ENCODE peak calls at places on chromosomes 1 and 21, in seven cellular contexts. One of them, this sample, is unnamed.

GRCh38 chr1:237258871-237259270 is 216.9 kb downstream of the RYR2 start:
- DNase-seq in progenitor cell of endocrine pancreas: no peak
- DNase-seq in esophagus muscularis mucosa: no peak
- DNase-seq in AG09309: no peak
- DNase-seq in A549: no peak
- DNase-seq in mucosa of descending colon: no peak
- DNase-seq in nephron progenitor cell: no peak
- DNase-seq in this sample: no peak

GRCh38 chr1:213687802-213688201 is 300.0 kb upstream of the PROX1 start:
- DNase-seq in A549: no peak
- DNase-seq in esophagus muscularis mucosa: no peak
- DNase-seq in mucosa of descending colon: no peak
- DNase-seq in AG09309: no peak
- DNase-seq in nephron progenitor cell: no peak
- DNase-seq in progenitor cell of endocrine pancreas: no peak
- DNase-seq in this sample: no peak

GRCh38 chr1:15417365-15417934 is 7.8 kb downstream of the EFHD2 start:
- DNase-seq in A549: peak; percentile 56
- DNase-seq in mucosa of descending colon: peak; percentile 86
- DNase-seq in nephron progenitor cell: no peak
- DNase-seq in AG09309: no peak
- DNase-seq in progenitor cell of endocrine pancreas: no peak
- DNase-seq in esophagus muscularis mucosa: no peak
- DNase-seq in this sample: no peak

GRCh38 chr1:192914696-192915095 is 105.9 kb downstream of the RGS2 start:
- DNase-seq in AG09309: no peak
- DNase-seq in progenitor cell of endocrine pancreas: no peak
- DNase-seq in A549: no peak
- DNase-seq in mucosa of descending colon: no peak
- DNase-seq in esophagus muscularis mucosa: no peak
- DNase-seq in nephron progenitor cell: no peak
- DNase-seq in this sample: no peak

GRCh38 chr21:40757366-40757765 is 89.6 kb downstream of the DSCAM start:
- DNase-seq in nephron progenitor cell: no peak
- DNase-seq in progenitor cell of endocrine pancreas: no peak
- DNase-seq in mucosa of descending colon: no peak
- DNase-seq in esophagus muscularis mucosa: peak; percentile 79
- DNase-seq in AG09309: no peak
- DNase-seq in A549: no peak
- DNase-seq in this sample: no peak

GRCh38 chr1:1434131-1434811 is 1.2 kb upstream of the VWA1 start:
- DNase-seq in progenitor cell of endocrine pancreas: no peak
- DNase-seq in esophagus muscularis mucosa: no peak
- DNase-seq in nephron progenitor cell: peak; percentile 53
- DNase-seq in AG09309: no peak
- DNase-seq in A549: no peak
- DNase-seq in mucosa of descending colon: peak; percentile 69
- DNase-seq in this sample: no peak

GRCh38 chr1:218412181-218412580 is 67.0 kb downstream of the TGFB2 start:
- DNase-seq in A549: no peak
- DNase-seq in AG09309: no peak
- DNase-seq in progenitor cell of endocrine pancreas: no peak
- DNase-seq in mucosa of descending colon: no peak
- DNase-seq in esophagus muscularis mucosa: no peak
- DNase-seq in nephron progenitor cell: no peak
- DNase-seq in this sample: peak; percentile 28

GRCh38 chr1:203367051-203367450 is 16.1 kb upstream of the FMOD start:
- DNase-seq in progenitor cell of endocrine pancreas: no peak
- DNase-seq in AG09309: no peak
- DNase-seq in A549: no peak
- DNase-seq in esophagus muscularis mucosa: no peak
- DNase-seq in nephron progenitor cell: no peak
- DNase-seq in mucosa of descending colon: no peak
- DNase-seq in this sample: no peak

GRCh38 chr1:30081379-30082102 is 641.8 kb downstream of the MATN1 start:
- DNase-seq in mucosa of descending colon: no peak
- DNase-seq in esophagus muscularis mucosa: no peak
- DNase-seq in nephron progenitor cell: peak; percentile 34
- DNase-seq in A549: no peak
- DNase-seq in AG09309: no peak
- DNase-seq in progenitor cell of endocrine pancreas: no peak
- DNase-seq in this sample: no peak

GRCh38 chr21:14737922-14738321 is 191.8 kb upstream of the SAMSN1 start:
- DNase-seq in nephron progenitor cell: no peak
- DNase-seq in esophagus muscularis mucosa: no peak
- DNase-seq in mucosa of descending colon: no peak
- DNase-seq in progenitor cell of endocrine pancreas: no peak
- DNase-seq in AG09309: no peak
- DNase-seq in A549: peak; percentile 1
- DNase-seq in this sample: no peak

GRCh38 chr21:32298148-32298559 is 501 bp upstream of the MRAP start:
- DNase-seq in A549: no peak
- DNase-seq in AG09309: peak; percentile 25
- DNase-seq in nephron progenitor cell: no peak
- DNase-seq in esophagus muscularis mucosa: no peak
- DNase-seq in progenitor cell of endocrine pancreas: no peak
- DNase-seq in mucosa of descending colon: no peak
- DNase-seq in this sample: no peak

GRCh38 chr1:206933333-206933945 is 11.7 kb upstream of the FCMR start:
- DNase-seq in nephron progenitor cell: peak; percentile 25
- DNase-seq in AG09309: no peak
- DNase-seq in A549: peak; percentile 48
- DNase-seq in progenitor cell of endocrine pancreas: no peak
- DNase-seq in esophagus muscularis mucosa: no peak
- DNase-seq in mucosa of descending colon: peak; percentile 70
- DNase-seq in this sample: no peak

GRCh38 chr1:8873506-8874229 is 4.8 kb downstream of the ENO1 start:
- DNase-seq in mucosa of descending colon: peak; percentile 85
- DNase-seq in A549: peak; percentile 82
- DNase-seq in nephron progenitor cell: no peak
- DNase-seq in progenitor cell of endocrine pancreas: no peak
- DNase-seq in esophagus muscularis mucosa: peak; percentile 93
- DNase-seq in AG09309: peak; percentile 97
- DNase-seq in this sample: peak; percentile 86
- TF ChIP-seq CTCF in mucosa of descending colon: no peak
- TF ChIP-seq CTCF in A549: no peak
- TF ChIP-seq CTCF in nephron progenitor cell: no peak
- TF ChIP-seq CTCF in progenitor cell of endocrine pancreas: no peak
- TF ChIP-seq CTCF in esophagus muscularis mucosa: no peak
- TF ChIP-seq CTCF in AG09309: no peak
- TF ChIP-seq CTCF in this sample: no peak

GRCh38 chr1:145959957-145960467 is 2.2 kb upstream of the LIX1L start:
- DNase-seq in nephron progenitor cell: no peak
- DNase-seq in progenitor cell of endocrine pancreas: no peak
- DNase-seq in A549: no peak
- DNase-seq in esophagus muscularis mucosa: no peak
- DNase-seq in AG09309: no peak
- DNase-seq in mucosa of descending colon: peak; percentile 59
- DNase-seq in this sample: no peak

GRCh38 chr1:145959333-145959732 is 1.5 kb upstream of the LIX1L start:
- DNase-seq in A549: no peak
- DNase-seq in nephron progenitor cell: no peak
- DNase-seq in esophagus muscularis mucosa: no peak
- DNase-seq in progenitor cell of endocrine pancreas: no peak
- DNase-seq in AG09309: no peak
- DNase-seq in mucosa of descending colon: no peak
- DNase-seq in this sample: no peak

GRCh38 chr1:145961425-145962156 is 2.8 kb downstream of the ANKRD34A start:
- DNase-seq in progenitor cell of endocrine pancreas: no peak
- DNase-seq in nephron progenitor cell: peak; percentile 39
- DNase-seq in mucosa of descending colon: peak; percentile 81
- DNase-seq in A549: no peak
- DNase-seq in AG09309: no peak
- DNase-seq in esophagus muscularis mucosa: no peak
- DNase-seq in this sample: no peak

GRCh38 chr1:145961109-145961424 is 3.2 kb upstream of the LIX1L start:
- DNase-seq in A549: no peak
- DNase-seq in AG09309: no peak
- DNase-seq in nephron progenitor cell: peak; percentile 19
- DNase-seq in mucosa of descending colon: no peak
- DNase-seq in progenitor cell of endocrine pancreas: no peak
- DNase-seq in esophagus muscularis mucosa: no peak
- DNase-seq in this sample: no peak

DNA sequence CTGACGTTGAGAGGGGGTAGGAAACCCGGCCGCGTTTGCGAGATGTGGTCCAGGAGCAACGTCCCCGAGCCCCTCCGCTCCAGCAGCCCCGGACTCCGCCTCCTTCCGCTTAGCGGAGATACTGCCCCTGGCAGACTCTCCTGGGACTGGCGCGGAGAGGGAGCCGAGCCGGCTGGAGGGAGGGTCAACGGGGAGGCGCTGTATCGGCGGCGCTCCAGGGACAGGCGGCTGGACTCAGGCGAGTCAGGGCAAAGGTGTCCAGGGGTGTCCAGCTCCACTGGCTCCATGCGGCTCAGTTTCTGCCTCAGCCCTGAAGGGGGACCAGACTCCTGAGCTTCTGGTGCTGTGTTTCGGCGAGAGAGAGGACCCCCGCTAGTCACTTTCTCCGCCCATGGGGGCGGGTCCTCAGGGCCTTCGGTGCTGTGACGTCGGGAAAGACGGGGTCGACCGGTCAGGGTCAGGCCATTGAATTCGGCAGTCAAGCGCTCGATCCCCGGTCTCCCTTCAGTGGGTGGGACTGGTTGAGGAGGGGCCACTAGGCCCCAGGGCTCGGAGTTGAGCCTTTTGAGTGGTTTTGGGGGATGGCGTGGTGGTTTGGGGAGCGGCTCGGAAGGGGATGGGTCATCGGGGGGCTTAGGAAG is 2.8 kb upstream of the LIX1L start:
- DNase-seq in esophagus muscularis mucosa: no peak
- DNase-seq in AG09309: no peak
- DNase-seq in progenitor cell of endocrine pancreas: peak; percentile 57
- DNase-seq in mucosa of descending colon: peak; percentile 87
- DNase-seq in A549: peak; percentile 91
- DNase-seq in nephron progenitor cell: peak; percentile 89
- DNase-seq in this sample: no peak
- TF ChIP-seq CTCF in esophagus muscularis mucosa: peak; percentile 33
- TF ChIP-seq CTCF in AG09309: no peak
- TF ChIP-seq CTCF in progenitor cell of endocrine pancreas: peak; percentile 18
- TF ChIP-seq CTCF in mucosa of descending colon: no peak
- TF ChIP-seq CTCF in A549: no peak
- TF ChIP-seq CTCF in nephron progenitor cell: peak; percentile 3
- TF ChIP-seq CTCF in this sample: peak; percentile 1

GRCh38 chr1:61210435-61211012 is 128.2 kb downstream of the NFIA start:
- DNase-seq in AG09309: no peak
- DNase-seq in nephron progenitor cell: no peak
- DNase-seq in esophagus muscularis mucosa: no peak
- DNase-seq in progenitor cell of endocrine pancreas: no peak
- DNase-seq in mucosa of descending colon: no peak
- DNase-seq in A549: no peak
- DNase-seq in this sample: no peak
- TF ChIP-seq CTCF in AG09309: peak; percentile 18
- TF ChIP-seq CTCF in nephron progenitor cell: no peak
- TF ChIP-seq CTCF in esophagus muscularis mucosa: peak; percentile 20
- TF ChIP-seq CTCF in progenitor cell of endocrine pancreas: no peak
- TF ChIP-seq CTCF in mucosa of descending colon: no peak
- TF ChIP-seq CTCF in A549: peak; percentile 21
- TF ChIP-seq CTCF in this sample: no peak

DNA sequence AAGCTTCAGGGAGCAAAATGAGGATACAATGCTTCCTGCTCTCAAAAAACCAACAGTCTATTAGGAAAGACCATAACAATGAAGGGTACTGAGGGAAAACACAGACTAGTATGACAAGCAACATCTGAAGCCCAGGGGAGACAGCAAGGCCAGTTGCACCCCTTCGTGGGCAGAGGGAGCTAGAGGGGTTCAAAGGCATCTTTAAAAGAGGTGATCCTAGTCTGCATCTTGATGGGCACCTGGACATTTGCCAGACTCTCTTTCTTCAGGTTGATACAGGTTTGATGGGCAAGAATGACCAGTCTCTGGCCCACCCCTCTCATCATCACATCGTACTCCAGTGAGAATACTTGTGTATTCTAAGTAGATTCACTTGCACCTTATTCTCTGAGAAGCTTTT is 177.7 kb downstream of the VAV3 start:
- DNase-seq in A549: no peak
- DNase-seq in esophagus muscularis mucosa: no peak
- DNase-seq in nephron progenitor cell: no peak
- DNase-seq in progenitor cell of endocrine pancreas: no peak
- DNase-seq in mucosa of descending colon: no peak
- DNase-seq in AG09309: no peak
- DNase-seq in this sample: no peak
- TF ChIP-seq CTCF in A549: no peak
- TF ChIP-seq CTCF in esophagus muscularis mucosa: no peak
- TF ChIP-seq CTCF in nephron progenitor cell: no peak
- TF ChIP-seq CTCF in progenitor cell of endocrine pancreas: peak; percentile 14
- TF ChIP-seq CTCF in mucosa of descending colon: no peak
- TF ChIP-seq CTCF in AG09309: no peak
- TF ChIP-seq CTCF in this sample: no peak

GRCh38 chr1:243710467-243710866 is 139.6 kb downstream of the AKT3 start:
- DNase-seq in mucosa of descending colon: no peak
- DNase-seq in progenitor cell of endocrine pancreas: no peak
- DNase-seq in nephron progenitor cell: no peak
- DNase-seq in A549: no peak
- DNase-seq in esophagus muscularis mucosa: no peak
- DNase-seq in AG09309: no peak
- DNase-seq in this sample: no peak

GRCh38 chr1:243715285-243715684 is 134.8 kb downstream of the AKT3 start:
- DNase-seq in nephron progenitor cell: no peak
- DNase-seq in mucosa of descending colon: no peak
- DNase-seq in progenitor cell of endocrine pancreas: no peak
- DNase-seq in A549: no peak
- DNase-seq in AG09309: no peak
- DNase-seq in esophagus muscularis mucosa: no peak
- DNase-seq in this sample: no peak

GRCh38 chr1:243713470-243714186 is 136.4 kb downstream of the AKT3 start:
- DNase-seq in progenitor cell of endocrine pancreas: no peak
- DNase-seq in esophagus muscularis mucosa: no peak
- DNase-seq in AG09309: peak; percentile 43
- DNase-seq in mucosa of descending colon: no peak
- DNase-seq in A549: no peak
- DNase-seq in nephron progenitor cell: no peak
- DNase-seq in this sample: no peak

GRCh38 chr1:243712242-243712641 is 137.8 kb downstream of the AKT3 start:
- DNase-seq in nephron progenitor cell: no peak
- DNase-seq in A549: no peak
- DNase-seq in esophagus muscularis mucosa: no peak
- DNase-seq in AG09309: no peak
- DNase-seq in progenitor cell of endocrine pancreas: no peak
- DNase-seq in mucosa of descending colon: no peak
- DNase-seq in this sample: no peak

DNA sequence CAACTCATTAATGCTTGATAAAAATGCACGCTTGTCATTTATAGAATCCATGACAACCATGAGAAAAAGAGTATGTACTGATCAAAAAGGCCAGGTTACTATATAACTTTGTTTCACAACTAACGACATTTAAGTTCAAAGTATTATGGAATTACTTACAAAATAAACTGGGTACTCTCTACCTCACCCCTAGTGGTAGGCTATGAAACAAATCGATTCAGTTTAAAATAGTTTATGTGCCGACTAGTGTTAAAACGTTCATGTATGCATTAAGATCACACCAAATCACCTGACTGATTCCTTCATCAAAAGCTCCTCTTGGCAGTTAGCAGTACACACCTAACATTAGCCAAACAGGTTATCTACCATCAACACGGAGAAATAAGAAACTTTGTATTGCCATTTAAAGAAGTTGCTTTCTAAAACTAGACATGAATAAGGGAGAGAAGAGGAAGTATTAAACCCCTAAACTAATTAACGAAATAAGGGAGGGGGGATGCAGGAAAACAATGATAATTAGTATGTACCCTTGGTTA is 137.1 kb downstream of the AKT3 start:
- DNase-seq in progenitor cell of endocrine pancreas: no peak
- DNase-seq in esophagus muscularis mucosa: no peak
- DNase-seq in AG09309: no peak
- DNase-seq in A549: no peak
- DNase-seq in nephron progenitor cell: no peak
- DNase-seq in mucosa of descending colon: no peak
- DNase-seq in this sample: no peak
- TF ChIP-seq CTCF in progenitor cell of endocrine pancreas: peak; percentile 45
- TF ChIP-seq CTCF in esophagus muscularis mucosa: no peak
- TF ChIP-seq CTCF in AG09309: peak; percentile 37
- TF ChIP-seq CTCF in A549: peak; percentile 21
- TF ChIP-seq CTCF in nephron progenitor cell: no peak
- TF ChIP-seq CTCF in mucosa of descending colon: no peak
- TF ChIP-seq CTCF in this sample: peak; percentile 29